ENCODE peak calls at places on chromosomes 1 and 21, in seven cellular contexts. G is fibroblast of pulmonary artery; K is amniotic stem cell; S is NCI-H774; M is NB4; Q is iPS-NIHi11; I is naive thymus-derived CD4-positive, alpha-beta T cell. J is an unnamed sample.

GRCh38 chr21:41639766-41640165 is 127.1 kb downstream of the RIPK4 start:
- DNase-seq in M (no peak), Q (no peak), I (no peak), S (no peak), G (no peak), K (no peak), J (no peak)

GRCh38 chr1:111234866-111235265 is 7.4 kb downstream of the CHI3L2 start:
- DNase-seq in G (no peak), I (no peak), M (no peak), S (no peak), K (peak; percentile 7), Q (no peak), J (peak; percentile 83)

GRCh38 chr1:227951624-227952373 is 4.1 kb upstream of the WNT9A start:
- DNase-seq in S (no peak), G (no peak), I (no peak), K (no peak), M (peak; percentile 69), Q (no peak), J (no peak)

GRCh38 chr1:18764362-18764761 is 95.1 kb downstream of the TAS1R2 start:
- DNase-seq in K (no peak), I (no peak), G (no peak), M (no peak), S (no peak), Q (no peak), J (no peak)

GRCh38 chr1:151711044-151711800 is 5.4 kb downstream of the CELF3 start:
- DNase-seq in S (no peak), M (no peak), G (no peak), K (no peak), I (no peak), Q (no peak), J (no peak)

GRCh38 chr1:67880056-67880601 is 46.9 kb upstream of the GNG12 start:
- DNase-seq in M (no peak), S (peak; percentile 75), I (no peak), Q (no peak), G (peak; percentile 85), K (no peak), J (peak; percentile 49)

GRCh38 chr1:228163004-228163753 is 2.4 kb upstream of the IBA57 start:
- DNase-seq in Q (no peak), K (no peak), M (no peak), S (no peak), G (peak; percentile 60), I (no peak), J (peak; percentile 55)

GRCh38 chr1:52238474-52238873 is 96.6 kb downstream of the ZFYVE9 start:
- DNase-seq in Q (no peak), K (no peak), S (no peak), M (no peak), G (peak; percentile 33), I (no peak), J (peak; percentile 80)

GRCh38 chr1:100232156-100232555 is 17.5 kb downstream of the DBT start:
- DNase-seq in K (no peak), Q (no peak), S (no peak), G (no peak), M (no peak), I (no peak), J (no peak)

GRCh38 chr1:197027359-197027758 is 39.7 kb downstream of the F13B start:
- DNase-seq in S (no peak), M (no peak), K (no peak), G (no peak), I (no peak), Q (no peak), J (no peak)